ENCODE peak calls at places on chromosomes 11 and 22, in six cellular contexts. A is breast epithelium, D is right lobe of liver, K is ovary, U is tibial nerve, H is IMR-90. W is an unnamed sample.

GRCh38 chr11:43504316-43504950 is 145.7 kb downstream of the TTC17 start:
- DNase-seq in U (no peak), D (no peak), H (peak; percentile 13), K (peak; percentile 44), A (no peak), W (no peak)

GRCh38 chr11:1228183-1228821 is 5.4 kb downstream of the MUC5B start:
- DNase-seq in D (peak; percentile 50), A (no peak), H (no peak), K (no peak), U (no peak), W (no peak)

GRCh38 chr11:57427692-57428082 is 766 bp upstream of the SLC43A3 start:
- DNase-seq in H (peak; percentile 57), A (peak; percentile 90), K (peak; percentile 87), U (peak; percentile 94), D (peak; percentile 75), W (peak; percentile 89)

GRCh38 chr11:106447631-106448191 is 370.2 kb downstream of the AASDHPPT start:
- DNase-seq in H (no peak), A (no peak), D (no peak), U (no peak), K (no peak), W (peak; percentile 19)

GRCh38 chr11:59199546-59200420 is 12.9 kb downstream of the MPEG1 start:
- DNase-seq in D (no peak), H (no peak), A (no peak), U (no peak), K (no peak), W (no peak)

GRCh38 chr11:77065878-77066228 is 918 bp upstream of the CAPN5 start:
- DNase-seq in U (peak; percentile 57), A (peak; percentile 33), H (peak; percentile 59), D (peak; percentile 87), K (peak; percentile 52), W (peak; percentile 92)

GRCh38 chr11:134639586-134640330 is 227.7 kb upstream of the B3GAT1 start:
- DNase-seq in K (no peak), A (no peak), D (no peak), U (no peak), H (no peak), W (peak; percentile 62)

GRCh38 chr11:21475276-21475675 is 717.6 kb upstream of the ANO5 start:
- DNase-seq in H (no peak), A (no peak), K (no peak), U (no peak), D (no peak), W (no peak)

GRCh38 chr11:131696584-131697120 is 326.2 kb downstream of the NTM start:
- DNase-seq in H (no peak), A (no peak), U (no peak), D (no peak), K (no peak), W (no peak)

GRCh38 chr11:9565822-9566560 is 7.5 kb upstream of the WEE1 start:
- DNase-seq in K (peak; percentile 56), H (peak; percentile 100), D (no peak), A (peak; percentile 66), U (peak; percentile 11), W (no peak)

GRCh38 chr11:132234878-132235277 is 864.5 kb downstream of the NTM start:
- DNase-seq in H (peak; percentile 93), A (no peak), U (no peak), K (no peak), D (no peak), W (no peak)

GRCh38 chr11:128462802-128463385 is 124.5 kb downstream of the ETS1 start:
- DNase-seq in D (no peak), U (no peak), K (no peak), H (no peak), A (no peak), W (no peak)

GRCh38 chr11:112106070-112106469 is 19.4 kb downstream of the SDHD start:
- DNase-seq in D (no peak), U (no peak), H (no peak), K (no peak), A (no peak), W (no peak)

GRCh38 chr11:30310623-30311022 is 12.3 kb upstream of the ARL14EP start:
- DNase-seq in U (no peak), K (no peak), H (no peak), D (no peak), A (no peak), W (no peak)

GRCh38 chr11:73205666-73206343 is 12.3 kb upstream of the P2RY2 start:
- DNase-seq in K (no peak), H (no peak), A (no peak), U (no peak), D (no peak), W (no peak)

GRCh38 chr11:118834428-118835028 is 43.6 kb upstream of the DDX6 start:
- DNase-seq in K (no peak), D (no peak), H (peak; percentile 23), U (no peak), A (no peak), W (no peak)

GRCh38 chr11:103433380-103433779 is 324.2 kb downstream of the DYNC2H1 start:
- DNase-seq in D (no peak), K (no peak), A (no peak), U (no peak), H (peak; percentile 94), W (no peak)

GRCh38 chr11:28110108-28110838 is 2.1 kb downstream of the METTL15 start:
- DNase-seq in H (peak; percentile 78), K (peak; percentile 54), U (peak; percentile 58), A (peak; percentile 53), D (peak; percentile 81), W (peak; percentile 95)

GRCh38 chr11:120575461-120575860 is 63.9 kb downstream of the GRIK4 start:
- DNase-seq in A (no peak), U (no peak), K (no peak), D (no peak), H (no peak), W (no peak)
- TF ChIP-seq CTCF in A (no peak), U (no peak), K (no peak), D (no peak), H (no peak), W (no peak)

GRCh38 chr11:46618789-46619188 is 1.4 kb downstream of the ATG13 start:
- DNase-seq in D (no peak), H (no peak), K (no peak), U (no peak), A (no peak), W (no peak)

GRCh38 chr11:46615756-46616155 is 1.3 kb downstream of the HARBI1 start:
- DNase-seq in D (no peak), H (peak; percentile 54), A (no peak), U (no peak), K (no peak), W (no peak)

GRCh38 chr11:46616551-46617450 is at the start of gene HARBI1:
- DNase-seq in H (peak; percentile 85), D (peak; percentile 94), A (peak; percentile 85), U (peak; percentile 69), K (peak; percentile 83), W (peak; percentile 96)

GRCh38 chr11:46612326-46612725 is 4.7 kb downstream of the HARBI1 start:
- DNase-seq in A (no peak), D (no peak), H (no peak), U (no peak), K (no peak), W (no peak)

DNA sequence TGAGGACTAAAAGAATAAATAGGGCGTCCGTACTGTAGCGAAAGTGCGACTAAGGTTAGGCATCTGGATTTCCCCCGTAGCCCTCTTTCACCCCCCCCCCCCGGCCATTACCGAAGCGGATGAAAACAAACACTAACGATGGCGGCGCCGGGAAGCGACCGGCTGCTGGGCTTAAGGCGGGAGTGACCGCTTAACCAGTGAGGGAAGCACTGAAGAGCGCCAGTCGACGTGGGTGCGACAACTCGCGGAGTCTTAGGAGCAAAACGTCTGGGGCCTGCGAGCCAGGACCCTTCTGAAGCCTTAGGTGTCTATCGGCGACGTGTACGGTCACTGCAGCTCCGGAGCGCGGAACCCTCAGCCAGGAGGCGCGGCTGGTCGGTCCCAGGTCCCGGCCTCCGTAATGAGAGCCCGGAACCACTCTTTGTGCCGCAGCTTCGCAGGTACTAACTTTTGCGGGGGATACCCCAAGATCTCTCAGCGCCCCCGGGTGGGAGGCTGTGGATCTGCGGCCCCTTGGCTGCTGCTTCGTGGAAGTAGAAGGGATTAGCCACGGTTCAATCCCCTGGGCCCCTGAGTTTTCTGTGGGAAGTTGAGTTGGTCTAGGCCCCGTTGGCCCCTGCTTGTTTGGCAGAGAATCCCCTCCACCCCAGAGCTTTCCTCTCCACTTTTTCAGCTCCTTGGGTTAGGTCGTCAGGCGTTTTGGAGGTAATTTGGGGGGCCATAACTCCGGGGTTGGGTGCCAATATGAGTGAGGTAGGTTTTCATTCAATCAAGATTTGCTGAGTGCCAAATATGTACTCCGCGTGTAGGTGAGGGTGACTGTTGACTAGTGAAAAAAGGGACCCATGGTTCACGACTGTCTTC is at the start of gene ATG13:
- DNase-seq in K (peak; percentile 63), D (peak; percentile 77), U (peak; percentile 82), A (peak; percentile 78), H (peak; percentile 67), W (peak; percentile 75)
- TF ChIP-seq POLR2A in K (peak; percentile 33), D (no peak), U (no peak), A (no peak), H (peak; percentile 68), W (no peak)

GRCh38 chr22:41910050-41910598 is 4.8 kb downstream of the SHISA8 start:
- DNase-seq in H (no peak), K (no peak), D (no peak), U (no peak), A (no peak), W (no peak)
- TF ChIP-seq CTCF in H (no peak), K (no peak), D (no peak), U (no peak), A (no peak), W (no peak)

GRCh38 chr11:94767701-94768601 is at the start of gene AMOTL1:
- DNase-seq in A (peak; percentile 80), K (peak; percentile 61), D (peak; percentile 93), H (peak; percentile 76), U (peak; percentile 78), W (peak; percentile 89)
- TF ChIP-seq POLR2A in A (no peak), K (peak; percentile 45), D (peak; percentile 53), H (no peak), U (peak; percentile 53), W (no peak)

DNA sequence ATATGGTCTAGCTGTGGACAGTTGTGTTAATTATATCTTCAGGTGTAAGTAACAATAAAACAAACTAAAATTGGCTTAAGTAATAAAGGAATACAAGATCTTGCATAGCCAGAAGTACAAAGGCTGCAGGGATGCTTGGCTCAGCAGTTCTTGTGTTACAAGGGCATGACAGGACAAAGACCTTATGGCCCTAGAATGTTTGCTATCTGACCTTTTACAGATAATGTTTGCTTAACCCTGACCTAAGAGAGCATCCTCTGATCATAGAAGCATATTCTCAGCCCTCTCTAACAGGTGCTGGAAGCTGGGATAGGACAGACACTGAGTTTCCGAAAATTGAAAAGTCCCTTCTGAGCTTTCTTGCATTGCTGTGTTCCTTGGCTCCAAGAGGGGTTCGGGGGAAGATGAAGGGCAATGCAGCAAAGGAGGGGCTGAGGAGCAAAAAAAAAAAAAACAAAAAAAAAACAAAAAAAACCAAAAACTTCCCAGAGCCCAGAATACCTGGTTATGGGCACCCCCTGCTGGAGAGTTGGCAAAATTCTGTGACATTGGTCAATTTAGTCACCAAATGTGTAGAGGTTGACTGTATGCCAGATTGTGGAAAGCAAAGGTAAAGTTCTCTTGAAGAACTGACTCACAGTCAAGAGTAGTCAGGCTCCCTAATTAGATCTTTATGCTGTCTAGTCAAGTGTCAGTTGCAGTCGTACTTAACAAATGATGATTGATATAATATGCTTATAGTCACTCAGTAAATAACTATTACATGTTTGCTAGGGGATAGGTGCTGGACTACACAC is 10.4 kb upstream of the HIKESHI start:
- DNase-seq in D (no peak), U (peak; percentile 43), A (no peak), H (peak; percentile 55), K (peak; percentile 15), W (no peak)
- TF ChIP-seq CTCF in D (peak; percentile 59), U (peak; percentile 63), A (peak; percentile 47), H (peak; percentile 69), K (peak; percentile 36), W (no peak)

GRCh38 chr11:117305145-117305544 is 10.9 kb downstream of the BACE1 start:
- DNase-seq in H (no peak), A (no peak), D (no peak), K (no peak), U (no peak), W (no peak)
- TF ChIP-seq POLR2A in H (no peak), A (no peak), D (no peak), K (no peak), U (no peak), W (no peak)